ENCODE peak calls at places on chromosomes 12 and 14, in six cellular contexts. Z is left ventricle myocardium inferior; H is effector CD4-positive, alpha-beta T cell; R is uterus; A is HEK293T; N is GM20000. V is an unnamed sample.

GRCh38 chr14:94392510-94392935 is 4.1 kb upstream of the SERPINA1 start:
- DNase-seq in N (peak; percentile 28), R (no peak), H (no peak), Z (no peak), A (no peak), V (peak; percentile 67)

GRCh38 chr14:91119556-91120311 is 5.9 kb downstream of the DGLUCY start:
- DNase-seq in Z (no peak), R (no peak), H (no peak), A (no peak), N (no peak), V (no peak)

GRCh38 chr14:54252072-54252730 is 144.6 kb upstream of the CDKN3 start:
- DNase-seq in H (no peak), A (no peak), N (no peak), Z (no peak), R (no peak), V (no peak)

GRCh38 chr14:56659964-56660551 is 80.5 kb downstream of the TMEM260 start:
- DNase-seq in R (no peak), H (no peak), Z (no peak), N (peak; percentile 49), A (peak; percentile 61), V (no peak)

GRCh38 chr12:13102481-13103195 is 829 bp downstream of the GSG1 start:
- DNase-seq in A (no peak), H (no peak), R (no peak), Z (no peak), N (no peak), V (no peak)

GRCh38 chr14:77459072-77459723 is 1.3 kb downstream of the AHSA1 start:
- DNase-seq in Z (no peak), H (peak; percentile 44), A (peak; percentile 57), R (peak; percentile 54), N (peak; percentile 49), V (no peak)

GRCh38 chr14:30610719-30611388 is 11.3 kb upstream of the SCFD1 start:
- DNase-seq in A (peak; percentile 23), R (peak; percentile 35), H (no peak), Z (no peak), N (peak; percentile 10), V (peak; percentile 73)

GRCh38 chr14:74670726-74671125 is 42.2 kb downstream of the AREL1 start:
- DNase-seq in A (no peak), N (no peak), H (no peak), R (no peak), Z (no peak), V (no peak)

GRCh38 chr14:101365329-101366158 is 195.8 kb upstream of the DIO3 start:
- DNase-seq in R (peak; percentile 55), H (no peak), Z (no peak), A (no peak), N (no peak), V (peak; percentile 83)

GRCh38 chr12:93245543-93245942 is 132.2 kb upstream of the NUDT4 start:
- DNase-seq in Z (no peak), H (no peak), A (no peak), R (no peak), N (peak; percentile 63), V (no peak)

GRCh38 chr12:58918475-58918874 is 1.8 kb downstream of the LRIG3 start:
- DNase-seq in Z (no peak), R (no peak), H (no peak), A (no peak), N (no peak), V (no peak)

GRCh38 chr14:33273978-33274377 is 335.3 kb downstream of the NPAS3 start:
- DNase-seq in H (no peak), A (no peak), N (no peak), Z (no peak), R (no peak), V (no peak)

GRCh38 chr14:50667491-50668007 is 557 bp downstream of the SAV1 start:
- DNase-seq in Z (no peak), H (peak; percentile 4), N (peak; percentile 32), A (peak; percentile 19), R (peak; percentile 36), V (peak; percentile 68)

GRCh38 chr12:20492251-20492728 is 124.0 kb downstream of the PDE3A start:
- DNase-seq in H (no peak), Z (no peak), R (no peak), A (no peak), N (peak; percentile 2), V (no peak)

GRCh38 chr14:105061428-105062047 is 3.7 kb downstream of the GPR132 start:
- DNase-seq in A (no peak), Z (peak; percentile 70), R (no peak), H (peak; percentile 44), N (peak; percentile 76), V (peak; percentile 76)

GRCh38 chr12:131090254-131091210 is 136.8 kb downstream of the ADGRD1 start:
- DNase-seq in Z (no peak), R (peak; percentile 3), H (no peak), N (no peak), A (no peak), V (peak; percentile 19)

GRCh38 chr12:116662612-116663144 is 75.2 kb downstream of the SPRING1 start:
- DNase-seq in Z (no peak), N (no peak), A (no peak), R (no peak), H (no peak), V (no peak)

V was measured in sigmoid colon.